ENCODE peak calls at places on chromosome 10, in four cellular contexts. C is neural progenitor cell, Q is IMR-90, S is uterus. J is an unnamed sample.

GRCh38 chr10:97736403-97736901 is 476 bp upstream of the ZFYVE27 start:
- DNase-seq in C (no peak), Q (no peak), S (no peak), J (no peak)

GRCh38 chr10:71161429-71161828 is 50.9 kb upstream of the UNC5B start:
- DNase-seq in C (no peak), Q (peak; percentile 6), S (no peak), J (no peak)

GRCh38 chr10:102220612-102221011 is 5.5 kb upstream of the ELOVL3 start:
- DNase-seq in C (no peak), Q (no peak), S (no peak), J (no peak)

GRCh38 chr10:117675516-117675915 is 133.0 kb downstream of the EMX2 start:
- DNase-seq in C (peak; percentile 70), Q (no peak), S (no peak), J (no peak)

GRCh38 chr10:132255489-132256344 is 52.0 kb downstream of the STK32C start:
- DNase-seq in C (no peak), Q (no peak), S (no peak), J (no peak)

GRCh38 chr10:2094171-2094570 is 356.8 kb upstream of the ADARB2 start:
- DNase-seq in C (no peak), Q (no peak), S (no peak), J (no peak)

GRCh38 chr10:128211953-128212727 is 85.9 kb upstream of the MKI67 start:
- DNase-seq in C (peak; percentile 95), Q (peak; percentile 41), S (peak; percentile 62), J (peak; percentile 85)

GRCh38 chr10:100739516-100740368 is 5.6 kb upstream of the PAX2 start:
- DNase-seq in C (peak; percentile 70), Q (no peak), S (no peak), J (peak; percentile 42)

GRCh38 chr10:76291175-76291574 is 859.8 kb downstream of the LRMDA start:
- DNase-seq in C (no peak), Q (no peak), S (no peak), J (no peak)

GRCh38 chr10:43203491-43204393 is 63.1 kb downstream of the RASGEF1A start:
- DNase-seq in C (peak; percentile 65), Q (no peak), S (peak; percentile 29), J (peak; percentile 6)

GRCh38 chr10:24456319-24456718 is 247.4 kb downstream of the KIAA1217 start:
- DNase-seq in C (no peak), Q (peak; percentile 98), S (no peak), J (peak; percentile 20)

GRCh38 chr10:35075228-35075627 is 14.9 kb downstream of the CUL2 start:
- DNase-seq in C (no peak), Q (no peak), S (no peak), J (no peak)

GRCh38 chr10:132402781-132403241 is 5.8 kb downstream of the PWWP2B start:
- DNase-seq in C (no peak), Q (no peak), S (no peak), J (no peak)

GRCh38 chr10:61408065-61408464 is 45.1 kb downstream of the TMEM26 start:
- DNase-seq in C (no peak), Q (peak; percentile 23), S (no peak), J (no peak)

GRCh38 chr10:95375418-95375817 is 84.6 kb upstream of the PDLIM1 start:
- DNase-seq in C (no peak), Q (no peak), S (no peak), J (no peak)

GRCh38 chr10:79095316-79095715 is 26.6 kb downstream of the ZMIZ1 start:
- DNase-seq in C (no peak), Q (no peak), S (no peak), J (no peak)
- TF ChIP-seq CTCF in C (no peak), Q (no peak), S (no peak), J (no peak)

GRCh38 chr10:38163617-38164016 is 69.5 kb downstream of the ZNF37A start:
- DNase-seq in C (no peak), Q (no peak), S (no peak), J (no peak)
- H3K9me3 ChIP-seq in C (peaks cover 35% of the 10 kb centered on the region), Q (peaks cover 7% of the 10 kb centered on the region), S (peaks cover 3% of the 10 kb centered on the region), J (no peaks in the 10 kb centered on the region)

GRCh38 chr10:28577506-28577905 is 44.6 kb downstream of the WAC start:
- DNase-seq in C (no peak), Q (no peak), S (no peak), J (no peak)
- H3K36me3 ChIP-seq in C (peaks cover 6% of the 10 kb centered on the region), Q (peaks cover 13% of the 10 kb centered on the region), S (no peaks in the 10 kb centered on the region), J (peaks cover 5% of the 10 kb centered on the region)

DNA sequence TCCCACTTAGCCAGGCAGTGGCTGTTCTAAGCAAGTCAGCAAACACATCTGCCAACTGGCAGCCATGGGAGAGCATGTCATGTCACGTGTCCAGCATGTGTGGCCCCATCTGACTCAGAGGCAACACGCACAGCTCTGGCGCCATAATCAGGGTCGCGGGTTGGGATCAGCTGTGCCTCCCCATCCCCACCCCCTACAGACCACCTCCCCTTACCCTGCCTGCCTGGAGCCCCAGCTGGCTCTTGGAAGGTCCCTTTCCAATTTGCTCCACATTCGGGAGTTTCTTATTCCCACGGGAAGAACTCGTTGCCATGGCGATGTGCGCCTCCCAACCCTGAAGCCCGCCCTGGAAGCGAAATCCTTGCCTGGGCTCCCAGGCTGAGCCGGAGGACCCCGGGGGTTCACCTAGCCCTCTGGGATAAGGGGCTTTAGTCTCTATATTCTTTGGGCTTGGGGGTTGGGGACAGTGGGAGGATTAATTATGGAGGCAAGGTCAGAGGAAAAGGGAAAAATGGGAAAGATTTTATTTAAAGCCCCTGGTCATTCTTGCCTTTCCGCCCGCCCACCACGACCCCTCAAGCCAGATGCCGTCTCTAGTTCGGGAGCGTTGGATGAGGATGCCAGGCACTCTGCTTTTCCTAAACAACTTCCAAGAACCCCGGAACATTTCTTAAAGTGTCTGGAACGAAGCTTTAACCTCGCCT is 283.7 kb downstream of the ZEB1 start:
- DNase-seq in C (peak; percentile 83), Q (peak; percentile 73), S (peak; percentile 90), J (peak; percentile 65)
- TF ChIP-seq CTCF in C (no peak), Q (no peak), S (no peak), J (no peak)

GRCh38 chr10:21827308-21827707 is 176.2 kb downstream of the DNAJC1 start:
- DNase-seq in C (no peak), Q (no peak), S (no peak), J (no peak)
- H3K9me3 ChIP-seq in C (peaks cover 41% of the 10 kb centered on the region), Q (peaks cover 12% of the 10 kb centered on the region), S (no peaks in the 10 kb centered on the region), J (peaks cover 2% of the 10 kb centered on the region)

DNA sequence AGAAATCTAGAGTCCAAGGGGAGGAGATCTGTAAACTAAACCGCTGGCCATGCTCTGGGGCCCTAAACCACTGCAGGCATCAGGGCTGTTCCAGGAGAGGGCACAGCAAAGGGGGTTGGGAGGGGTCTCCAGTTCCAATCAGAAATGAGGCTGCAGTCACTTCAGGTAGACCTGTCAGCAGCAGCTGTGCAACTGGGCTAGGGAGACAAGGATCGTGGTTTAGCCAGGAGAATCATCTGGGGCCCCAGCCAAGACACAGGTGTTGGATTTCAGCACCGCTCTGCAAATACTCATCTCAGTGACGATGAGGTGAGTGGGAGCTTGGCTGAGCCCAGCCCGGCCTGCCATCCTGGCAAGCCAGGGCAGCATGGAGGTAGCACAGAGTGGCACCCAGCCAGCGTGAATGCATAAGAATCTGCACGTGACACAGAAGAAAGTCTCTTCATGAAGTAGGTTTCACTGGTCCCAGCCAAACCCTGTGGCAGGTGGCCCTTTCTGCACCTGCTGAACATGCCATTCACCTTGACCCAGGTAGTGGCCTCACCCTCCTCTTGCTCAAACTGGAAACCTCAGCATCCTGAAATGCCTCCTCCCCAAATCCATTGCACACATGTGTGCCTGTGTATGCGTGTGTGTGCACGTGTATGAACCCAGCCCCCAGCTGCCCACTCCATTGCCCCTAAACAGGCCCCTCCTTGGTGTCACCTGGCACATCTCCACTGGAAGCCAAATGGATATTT is 9.7 kb downstream of the GPRIN2 start:
- DNase-seq in C (no peak), Q (no peak), S (no peak), J (peak; percentile 8)
- H3K36me3 ChIP-seq in C (no peaks in the 10 kb centered on the region), Q (no peaks in the 10 kb centered on the region), S (no peaks in the 10 kb centered on the region), J (no peaks in the 10 kb centered on the region)

DNA sequence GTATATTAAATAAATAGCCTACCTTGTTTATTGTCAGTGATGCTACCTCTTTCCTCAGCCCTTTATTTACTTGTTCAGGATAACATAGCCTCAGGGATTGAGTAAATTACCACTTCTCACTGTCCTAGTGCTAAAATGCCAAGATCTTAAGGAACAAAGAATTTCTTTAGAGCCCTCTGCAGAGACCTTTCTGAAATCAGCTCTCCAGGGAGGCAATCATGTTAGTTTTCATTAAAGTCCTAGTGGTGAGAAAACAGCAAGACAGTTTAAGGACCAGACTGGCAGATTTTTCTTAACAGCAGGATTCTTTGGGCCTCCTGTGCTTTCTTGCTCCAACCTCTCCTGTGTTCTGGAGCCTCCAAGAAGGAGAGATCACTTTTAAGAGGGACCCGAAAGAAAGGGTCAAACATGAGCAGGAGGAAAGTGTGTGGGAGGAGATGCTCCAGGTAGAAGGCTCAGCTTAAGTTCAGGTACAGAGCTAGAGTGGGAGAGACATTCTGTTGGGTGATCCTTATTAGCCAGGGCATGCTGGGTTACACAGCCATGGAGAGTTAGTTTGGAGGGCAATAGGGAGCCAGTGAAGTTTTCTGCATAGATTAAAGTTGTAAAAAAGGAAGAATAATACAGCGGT is 1.2 kb upstream of the PLCE1 start:
- DNase-seq in C (peak; percentile 37), Q (peak; percentile 16), S (no peak), J (no peak)
- TF ChIP-seq CTCF in C (peak; percentile 41), Q (peak; percentile 11), S (no peak), J (no peak)

GRCh38 chr10:131180086-131180485 is 131.4 kb downstream of the TCERG1L start:
- DNase-seq in C (no peak), Q (no peak), S (no peak), J (no peak)
- H3K9me3 ChIP-seq in C (no peaks in the 10 kb centered on the region), Q (peaks cover 62% of the 10 kb centered on the region), S (no peaks in the 10 kb centered on the region), J (no peaks in the 10 kb centered on the region)

J was measured in WERI-Rb-1.